ENCODE peak calls at places on chromosomes 1 and 21, in four cellular contexts. One of them, this sample, is unnamed.

GRCh38 chr1:36807262-36807661 is 227.1 kb downstream of the GRIK3 start:
- ATAC-seq in psoas muscle: peak
- ATAC-seq in activated CD8-positive, alpha-beta T cell treated with anti-CD3 and anti-CD28 coated beads, Interleukin-2, amount 10 ng/mL, durations not matched to agents 7 days and 5 days: no peak
- ATAC-seq in mucosa of descending colon: no peak
- ATAC-seq in this sample: no peak

GRCh38 chr1:93878889-93879586 is at the start of gene DNTTIP2:
- ATAC-seq in psoas muscle: peak
- ATAC-seq in activated CD8-positive, alpha-beta T cell treated with anti-CD3 and anti-CD28 coated beads, Interleukin-2, amount 10 ng/mL, durations not matched to agents 7 days and 5 days: peak
- ATAC-seq in mucosa of descending colon: peak
- ATAC-seq in this sample: peak

GRCh38 chr1:230849451-230850194 is 18.7 kb downstream of the C1orf198 start:
- ATAC-seq in psoas muscle: peak
- ATAC-seq in activated CD8-positive, alpha-beta T cell treated with anti-CD3 and anti-CD28 coated beads, Interleukin-2, amount 10 ng/mL, durations not matched to agents 7 days and 5 days: no peak
- ATAC-seq in mucosa of descending colon: peak
- ATAC-seq in this sample: no peak

GRCh38 chr1:1402081-1402900 is 3.2 kb upstream of the CCNL2 start:
- ATAC-seq in psoas muscle: no peak
- ATAC-seq in activated CD8-positive, alpha-beta T cell treated with anti-CD3 and anti-CD28 coated beads, Interleukin-2, amount 10 ng/mL, durations not matched to agents 7 days and 5 days: no peak
- ATAC-seq in mucosa of descending colon: no peak
- ATAC-seq in this sample: no peak

GRCh38 chr1:98429851-98430496 is 231.5 kb upstream of the SNX7 start:
- ATAC-seq in psoas muscle: no peak
- ATAC-seq in activated CD8-positive, alpha-beta T cell treated with anti-CD3 and anti-CD28 coated beads, Interleukin-2, amount 10 ng/mL, durations not matched to agents 7 days and 5 days: no peak
- ATAC-seq in mucosa of descending colon: peak
- ATAC-seq in this sample: no peak

GRCh38 chr1:101394041-101394440 is 157.2 kb downstream of the S1PR1 start:
- ATAC-seq in psoas muscle: no peak
- ATAC-seq in activated CD8-positive, alpha-beta T cell treated with anti-CD3 and anti-CD28 coated beads, Interleukin-2, amount 10 ng/mL, durations not matched to agents 7 days and 5 days: no peak
- ATAC-seq in mucosa of descending colon: no peak
- ATAC-seq in this sample: no peak

GRCh38 chr1:84271452-84272273 is 29.8 kb upstream of the SAMD13 start:
- ATAC-seq in psoas muscle: no peak
- ATAC-seq in activated CD8-positive, alpha-beta T cell treated with anti-CD3 and anti-CD28 coated beads, Interleukin-2, amount 10 ng/mL, durations not matched to agents 7 days and 5 days: peak
- ATAC-seq in mucosa of descending colon: peak
- ATAC-seq in this sample: peak

GRCh38 chr21:45641480-45642035 is 2.0 kb upstream of the PCBP3 start:
- ATAC-seq in psoas muscle: no peak
- ATAC-seq in activated CD8-positive, alpha-beta T cell treated with anti-CD3 and anti-CD28 coated beads, Interleukin-2, amount 10 ng/mL, durations not matched to agents 7 days and 5 days: no peak
- ATAC-seq in mucosa of descending colon: no peak
- ATAC-seq in this sample: no peak

GRCh38 chr1:2278591-2279209 is 50.6 kb downstream of the SKI start:
- ATAC-seq in psoas muscle: no peak
- ATAC-seq in activated CD8-positive, alpha-beta T cell treated with anti-CD3 and anti-CD28 coated beads, Interleukin-2, amount 10 ng/mL, durations not matched to agents 7 days and 5 days: no peak
- ATAC-seq in mucosa of descending colon: no peak
- ATAC-seq in this sample: no peak

GRCh38 chr1:1337793-1338147 is 6.7 kb downstream of the TAS1R3 start:
- ATAC-seq in psoas muscle: peak
- ATAC-seq in activated CD8-positive, alpha-beta T cell treated with anti-CD3 and anti-CD28 coated beads, Interleukin-2, amount 10 ng/mL, durations not matched to agents 7 days and 5 days: peak
- ATAC-seq in mucosa of descending colon: peak
- ATAC-seq in this sample: peak

GRCh38 chr1:155062702-155063411 is 683 bp upstream of the EFNA4 start:
- ATAC-seq in psoas muscle: peak
- ATAC-seq in activated CD8-positive, alpha-beta T cell treated with anti-CD3 and anti-CD28 coated beads, Interleukin-2, amount 10 ng/mL, durations not matched to agents 7 days and 5 days: peak
- ATAC-seq in mucosa of descending colon: peak
- ATAC-seq in this sample: peak

GRCh38 chr1:198153103-198153502 is 3.7 kb upstream of the NEK7 start:
- ATAC-seq in psoas muscle: peak
- ATAC-seq in activated CD8-positive, alpha-beta T cell treated with anti-CD3 and anti-CD28 coated beads, Interleukin-2, amount 10 ng/mL, durations not matched to agents 7 days and 5 days: no peak
- ATAC-seq in mucosa of descending colon: no peak
- ATAC-seq in this sample: no peak

GRCh38 chr21:36684957-36685714 is 13.8 kb upstream of the SIM2 start:
- ATAC-seq in psoas muscle: peak
- ATAC-seq in activated CD8-positive, alpha-beta T cell treated with anti-CD3 and anti-CD28 coated beads, Interleukin-2, amount 10 ng/mL, durations not matched to agents 7 days and 5 days: no peak
- ATAC-seq in mucosa of descending colon: no peak
- ATAC-seq in this sample: no peak

GRCh38 chr1:212683357-212683722 is 16.3 kb downstream of the BATF3 start:
- ATAC-seq in psoas muscle: no peak
- ATAC-seq in activated CD8-positive, alpha-beta T cell treated with anti-CD3 and anti-CD28 coated beads, Interleukin-2, amount 10 ng/mL, durations not matched to agents 7 days and 5 days: peak
- ATAC-seq in mucosa of descending colon: peak
- ATAC-seq in this sample: peak